ENCODE peak calls at places on chromosome 1, in five cellular contexts. U is psoas muscle; N is activated T-helper 9 cell treated with anti-CD3 and anti-CD28 coated beads, Interleukin-2, amount 50 U/mL, for 16 hours; W is NCI-H146; L is NT2/D1. B is an unnamed sample.

GRCh38 chr1:64242895-64243756 is 39.7 kb downstream of the UBE2U start:
- DNase-seq in W (peak; percentile 22), U (no peak), N (no peak), L (no peak), B (no peak)

GRCh38 chr1:22132517-22133235 is 10.2 kb downstream of the WNT4 start:
- DNase-seq in U (peak; percentile 78), L (no peak), N (no peak), W (no peak), B (no peak)

GRCh38 chr1:24206516-24207394 is 19.7 kb upstream of the IFNLR1 start:
- DNase-seq in U (no peak), L (no peak), N (no peak), W (no peak), B (no peak)

GRCh38 chr1:236489710-236490377 is 33.9 kb upstream of the LGALS8 start:
- DNase-seq in N (no peak), L (peak; percentile 43), U (no peak), W (peak; percentile 63), B (no peak)

GRCh38 chr1:236100799-236101198 is 35.9 kb upstream of the NID1 start:
- DNase-seq in U (no peak), L (no peak), W (no peak), N (no peak), B (no peak)

GRCh38 chr1:177351361-177352108 is 180.8 kb downstream of the BRINP2 start:
- DNase-seq in U (no peak), N (no peak), W (no peak), L (peak; percentile 20), B (no peak)

GRCh38 chr1:177863776-177864175 is 106.1 kb downstream of the SEC16B start:
- DNase-seq in U (no peak), W (no peak), N (no peak), L (no peak), B (no peak)

GRCh38 chr1:115183711-115184259 is 94.5 kb upstream of the TSPAN2 start:
- DNase-seq in N (no peak), W (no peak), L (no peak), U (peak; percentile 25), B (no peak)

GRCh38 chr1:42730988-42731387 is 9.0 kb downstream of the CLDN19 start:
- DNase-seq in U (no peak), N (peak; percentile 14), L (no peak), W (no peak), B (no peak)

GRCh38 chr1:2304282-2304681 is 76.2 kb downstream of the SKI start:
- DNase-seq in N (no peak), U (no peak), W (no peak), L (no peak), B (no peak)

GRCh38 chr1:225881081-225882007 is 836 bp downstream of the TMEM63A start:
- DNase-seq in U (peak; percentile 63), L (no peak), W (no peak), N (peak; percentile 31), B (peak; percentile 81)

GRCh38 chr1:74715806-74716205 is 17.0 kb downstream of the CRYZ start:
- DNase-seq in U (no peak), L (no peak), W (no peak), N (no peak), B (no peak)

GRCh38 chr1:213523781-213524398 is 463.9 kb upstream of the PROX1 start:
- DNase-seq in W (no peak), L (no peak), U (no peak), N (no peak), B (peak; percentile 47)

GRCh38 chr1:221172836-221173235 is 293.6 kb downstream of the HLX start:
- DNase-seq in W (no peak), L (no peak), U (no peak), N (no peak), B (no peak)

B was measured in Right ventricle myocardium inferior.